ENCODE peak calls at places on chromosomes 13 and 19, in four cellular contexts. J is activated CD8-positive, alpha-beta T cell treated with anti-CD3 and anti-CD28 coated beads for 36 hours; N is stimulated activated CD4-positive, alpha-beta T cell treated with anti-CD3 and anti-CD28 coated beads, TNF-alpha, amount 100 ng/mL, for 4 hours; G is Calu3. C is an unnamed sample.

GRCh38 chr19:50931023-50931422 is 19.8 kb upstream of the KLK4 start:
- DNase-seq in J (no peak), N (no peak), G (no peak), C (no peak)

GRCh38 chr13:23504188-23504587 is 66.0 kb upstream of the TNFRSF19 start:
- DNase-seq in J (no peak), N (no peak), G (no peak), C (no peak)

GRCh38 chr19:55460670-55461258 is 678 bp downstream of the ISOC2 start:
- DNase-seq in J (peak), N (no peak), G (peak), C (peak)

GRCh38 chr19:10625003-10625761 is at the start of gene SLC44A2:
- DNase-seq in J (no peak), N (no peak), G (peak), C (no peak)

GRCh38 chr19:18771328-18772242 is 19.5 kb downstream of the COMP start:
- DNase-seq in J (peak), N (no peak), G (no peak), C (no peak)

GRCh38 chr19:54133957-54134590 is 3.5 kb upstream of the CNOT3 start:
- DNase-seq in J (no peak), N (no peak), G (no peak), C (no peak)

GRCh38 chr13:72839831-72840426 is 58.0 kb downstream of the PIBF1 start:
- DNase-seq in J (peak), N (peak), G (peak), C (peak)

GRCh38 chr13:30615851-30616311 is 1.8 kb upstream of the USPL1 start:
- DNase-seq in J (no peak), N (no peak), G (no peak), C (peak)

GRCh38 chr19:10769533-10770491 is 51.9 kb downstream of the DNM2 start:
- DNase-seq in J (peak), N (no peak), G (no peak), C (peak)

GRCh38 chr19:5403968-5404640 is 51.1 kb upstream of the ZNRF4 start:
- DNase-seq in J (peak), N (peak), G (peak), C (peak)

GRCh38 chr13:39682788-39683187 is 27.3 kb downstream of the COG6 start:
- DNase-seq in J (no peak), N (no peak), G (no peak), C (no peak)

GRCh38 chr19:12867120-12868099 is 13.8 kb downstream of the DNASE2 start:
- DNase-seq in J (peak), N (peak), G (no peak), C (no peak)